ENCODE peak calls at places on chromosomes 11 and 22, in ten cellular contexts. I is psoas muscle; R is neural progenitor cell; Z is body of pancreas; B is A549; H is prostate gland; P is IMR-90; C is heart left ventricle; Y is CD4-positive, alpha-beta T cell; N is thoracic aorta. M is an unnamed sample.

GRCh38 chr22:47798229-47798628 is 1035.8 kb downstream of the TBC1D22A start:
- DNase-seq in I (no peak), R (no peak), Z (no peak), B (no peak), H (no peak), P (no peak), C (no peak), Y (no peak), N (no peak), M (no peak)

GRCh38 chr11:33829430-33830141 is 55.3 kb upstream of the FBXO3 start:
- DNase-seq in I (peak; percentile 40), R (peak; percentile 78), Z (peak; percentile 66), B (peak; percentile 81), H (peak; percentile 50), P (peak; percentile 74), C (peak; percentile 35), Y (peak; percentile 52), N (no peak), M (peak; percentile 70)

GRCh38 chr11:45413156-45413833 is 127.2 kb upstream of the SYT13 start:
- DNase-seq in I (no peak), R (no peak), Z (no peak), B (no peak), H (no peak), P (no peak), C (no peak), Y (no peak), N (no peak), M (no peak)

GRCh38 chr11:59659981-59660380 is 8.9 kb downstream of the PATL1 start:
- DNase-seq in I (no peak), R (no peak), Z (no peak), B (no peak), H (no peak), P (no peak), C (no peak), Y (no peak), N (no peak), M (no peak)

GRCh38 chr11:8167796-8168195 is 1.0 kb downstream of the RIC3 start:
- DNase-seq in I (no peak), R (peak; percentile 46), Z (no peak), B (no peak), H (no peak), P (peak; percentile 11), C (no peak), Y (no peak), N (no peak), M (no peak)

GRCh38 chr11:77821349-77821851 is 456 bp downstream of the AAMDC start:
- DNase-seq in I (peak; percentile 22), R (no peak), Z (peak; percentile 8), B (peak; percentile 18), H (peak; percentile 25), P (peak; percentile 40), C (peak; percentile 30), Y (peak; percentile 37), N (no peak), M (no peak)

GRCh38 chr11:36513965-36514364 is 3.9 kb upstream of the TRAF6 start:
- DNase-seq in I (no peak), R (no peak), Z (no peak), B (no peak), H (no peak), P (no peak), C (no peak), Y (no peak), N (no peak), M (no peak)

GRCh38 chr11:106763516-106763915 is 254.8 kb downstream of the GUCY1A2 start:
- DNase-seq in I (no peak), R (no peak), Z (no peak), B (no peak), H (no peak), P (no peak), C (no peak), Y (no peak), N (no peak), M (no peak)

DNA sequence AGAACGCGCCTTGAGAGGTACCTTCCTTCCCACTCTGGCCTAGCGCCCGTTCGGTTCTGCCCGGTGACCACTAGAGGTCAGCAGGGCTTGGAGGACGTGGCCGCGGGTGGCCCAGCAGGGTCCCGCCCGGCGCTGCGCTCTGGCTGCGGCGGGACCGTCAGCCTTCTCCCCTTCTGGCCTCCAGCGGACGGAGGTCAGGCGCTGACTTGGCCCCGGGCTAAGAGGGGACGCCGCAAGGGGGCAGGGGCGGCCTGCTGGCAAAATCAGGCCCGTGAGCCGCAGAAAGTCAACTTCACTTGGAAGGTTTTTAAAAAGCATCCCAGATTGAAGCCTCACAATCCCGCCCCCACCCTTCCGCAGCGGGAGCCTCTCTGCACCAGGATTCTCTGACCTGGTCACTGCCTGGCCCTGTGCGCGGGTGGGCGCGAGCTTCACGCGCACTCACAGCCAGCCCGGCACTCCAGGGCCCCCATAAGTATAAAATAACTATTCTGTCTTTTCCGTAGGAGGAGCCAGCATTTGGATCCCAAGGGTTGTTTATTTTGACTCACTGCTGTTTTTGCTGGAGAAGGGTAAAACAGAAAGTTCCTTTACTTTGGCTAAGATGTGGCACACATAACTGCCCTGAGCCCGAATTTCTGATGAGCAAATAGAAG is 23.2 kb upstream of the ZBTB16 start:
- DNase-seq in I (peak; percentile 88), R (peak; percentile 96), Z (peak; percentile 88), B (peak; percentile 41), H (peak; percentile 87), P (peak; percentile 18), C (peak; percentile 92), Y (peak; percentile 65), N (no peak), M (peak; percentile 85)
- TF ChIP-seq CTCF in I (peak; percentile 87), R (peak; percentile 95), Z (peak; percentile 96), B (peak; percentile 70), H (peak; percentile 83), P (peak; percentile 61), C (peak; percentile 95), Y (peak; percentile 74), N (peak; percentile 84), M (peak; percentile 96)

GRCh38 chr22:49179175-49179574 is 648.5 kb downstream of the BRD1 start:
- DNase-seq in I (no peak), R (no peak), Z (no peak), B (no peak), H (no peak), P (no peak), C (no peak), Y (no peak), N (no peak), M (no peak)
- H3K9me3 ChIP-seq in I (no peaks in the 10 kb centered on the region), R (no peaks in the 10 kb centered on the region), Z (no peaks in the 10 kb centered on the region), B (no peaks in the 10 kb centered on the region), H (no peaks in the 10 kb centered on the region), P (peaks cover 62% of the 10 kb centered on the region), C (no peaks in the 10 kb centered on the region), Y (no peaks in the 10 kb centered on the region), N (no peaks in the 10 kb centered on the region), M (no peaks in the 10 kb centered on the region)

GRCh38 chr22:24555160-24555495 is 190 bp upstream of the GUCD1 start:
- DNase-seq in I (peak; percentile 100), R (peak; percentile 99), Z (peak; percentile 100), B (peak; percentile 93), H (peak; percentile 100), P (peak; percentile 98), C (peak; percentile 100), Y (peak; percentile 100), N (peak; percentile 98), M (peak; percentile 99)

GRCh38 chr22:24554316-24555159 is at the start of gene GUCD1:
- DNase-seq in I (peak; percentile 41), R (peak; percentile 55), Z (peak; percentile 36), B (no peak), H (peak; percentile 24), P (peak; percentile 41), C (peak; percentile 34), Y (no peak), N (no peak), M (peak; percentile 15)

GRCh38 chr22:24553597-24554315 is 1.2 kb downstream of the GUCD1 start:
- DNase-seq in I (peak; percentile 35), R (peak; percentile 5), Z (peak; percentile 20), B (no peak), H (peak; percentile 36), P (peak; percentile 40), C (peak; percentile 71), Y (no peak), N (no peak), M (no peak)

GRCh38 chr22:24559471-24559870 is 3.7 kb downstream of the SNRPD3 start:
- DNase-seq in I (no peak), R (no peak), Z (no peak), B (no peak), H (no peak), P (no peak), C (no peak), Y (no peak), N (no peak), M (peak; percentile 59)

DNA sequence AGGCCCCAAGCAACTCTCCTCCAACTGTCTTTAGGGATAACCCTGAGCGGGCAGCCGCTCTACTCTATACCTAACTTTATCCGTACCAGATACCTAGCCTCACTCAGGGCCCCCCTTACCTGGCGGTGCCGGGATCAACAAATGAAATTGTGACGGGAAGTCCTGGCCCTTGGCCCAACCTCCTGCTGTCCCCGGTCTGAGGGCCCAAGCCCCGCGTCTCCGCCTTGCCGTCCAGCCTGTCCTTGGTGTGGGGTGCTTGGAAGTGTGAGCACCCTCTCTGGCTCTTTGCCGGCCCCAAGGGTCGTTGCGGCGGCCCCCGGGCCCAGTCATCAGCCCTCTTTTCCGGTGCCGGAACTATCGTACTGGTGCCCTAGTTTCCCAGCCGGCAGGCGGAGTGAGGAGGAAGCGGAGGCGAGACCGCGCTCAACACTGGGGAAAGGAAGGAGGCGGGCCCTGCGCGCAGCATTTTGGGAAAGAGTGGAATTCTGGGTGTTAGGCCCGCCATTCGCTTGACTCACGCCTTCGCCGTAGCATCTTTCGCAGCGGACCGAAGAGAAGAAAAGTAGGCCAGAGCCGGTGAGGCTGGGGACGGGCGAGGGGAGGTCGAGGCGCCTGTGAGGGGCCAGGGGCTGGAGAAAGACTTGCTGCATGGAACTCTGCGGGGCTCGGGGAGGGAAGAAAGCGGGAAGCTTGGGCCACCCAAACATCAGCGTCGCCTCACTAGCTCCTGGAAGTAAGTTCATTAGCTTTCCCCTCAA is at the start of gene SNRPD3:
- DNase-seq in I (peak; percentile 93), R (peak; percentile 96), Z (peak; percentile 94), B (peak; percentile 75), H (peak; percentile 90), P (peak; percentile 92), C (peak; percentile 96), Y (peak; percentile 89), N (peak; percentile 80), M (peak; percentile 93)
- TF ChIP-seq CTCF in I (peak; percentile 16), R (peak; percentile 8), Z (peak; percentile 54), B (no peak), H (no peak), P (no peak), C (no peak), Y (no peak), N (peak; percentile 41), M (no peak)

GRCh38 chr11:112467721-112468120 is 207.1 kb upstream of the PLET1 start:
- DNase-seq in I (peak; percentile 24), R (no peak), Z (no peak), B (no peak), H (no peak), P (no peak), C (no peak), Y (no peak), N (no peak), M (no peak)
- H3K9me3 ChIP-seq in I (no peaks in the 10 kb centered on the region), R (no peaks in the 10 kb centered on the region), Z (no peaks in the 10 kb centered on the region), B (no peaks in the 10 kb centered on the region), H (no peaks in the 10 kb centered on the region), P (no peaks in the 10 kb centered on the region), C (no peaks in the 10 kb centered on the region), Y (no peaks in the 10 kb centered on the region), N (no peaks in the 10 kb centered on the region), M (no peaks in the 10 kb centered on the region)

M was measured in WERI-Rb-1.